ENCODE peak calls at places on chromosomes 7 and 10, in ten cellular contexts. V is CD4-positive, alpha-beta T cell; H is tibial nerve; U is A673; B is cardiac muscle cell; F is adrenal gland; J is stomach; D is WTC11; C is fibroblast of lung; L is cardiac fibroblast. Y is an unnamed sample.

GRCh38 chr10:4541292-4541691 is 284.7 kb upstream of the AKR1E2 start:
- DNase-seq in H (no peak), F (no peak), D (no peak), J (peak; percentile 44), C (peak; percentile 88), B (peak; percentile 90), V (no peak), U (no peak), L (peak; percentile 97), Y (no peak)

GRCh38 chr7:99737726-99738125 is 2.7 kb upstream of the CYP3A7 start:
- DNase-seq in U (peak; percentile 65), C (no peak), L (no peak), J (no peak), V (no peak), B (no peak), D (no peak), H (no peak), F (no peak), Y (no peak)

GRCh38 chr10:63744060-63744941 is 223.1 kb downstream of the REEP3 start:
- DNase-seq in V (no peak), F (no peak), J (no peak), L (peak; percentile 36), C (peak; percentile 61), H (no peak), B (peak; percentile 63), D (no peak), U (no peak), Y (no peak)

GRCh38 chr10:110862961-110863360 is 8.8 kb upstream of the PDCD4 start:
- DNase-seq in J (no peak), H (no peak), F (no peak), U (no peak), C (no peak), D (no peak), B (no peak), L (no peak), V (no peak), Y (no peak)

GRCh38 chr7:101678713-101679112 is 49.6 kb upstream of the MYL10 start:
- DNase-seq in J (no peak), H (no peak), B (peak; percentile 37), L (peak; percentile 74), C (peak; percentile 21), D (no peak), U (no peak), F (no peak), V (no peak), Y (no peak)

GRCh38 chr10:46318808-46319207 is 32.0 kb downstream of the ANTXRL start:
- DNase-seq in J (no peak), V (no peak), B (peak; percentile 41), H (no peak), D (no peak), F (no peak), C (no peak), U (no peak), L (no peak), Y (no peak)

GRCh38 chr10:97071491-97071890 is 114.3 kb downstream of the SLIT1 start:
- DNase-seq in V (no peak), H (no peak), D (no peak), F (no peak), C (no peak), B (no peak), J (no peak), U (no peak), L (no peak), Y (no peak)

GRCh38 chr7:151796091-151796870 is 80.6 kb downstream of the PRKAG2 start:
- DNase-seq in L (peak; percentile 49), C (peak; percentile 26), V (no peak), J (peak; percentile 58), U (no peak), F (no peak), H (no peak), D (no peak), B (no peak), Y (no peak)

GRCh38 chr10:119197921-119198320 is 9.4 kb upstream of the GRK5 start:
- DNase-seq in V (no peak), U (no peak), B (peak; percentile 40), H (no peak), D (no peak), J (no peak), F (no peak), C (peak; percentile 67), L (peak; percentile 71), Y (no peak)

GRCh38 chr10:119201233-119201632 is 6.1 kb upstream of the GRK5 start:
- DNase-seq in H (no peak), F (no peak), B (no peak), L (no peak), C (no peak), V (no peak), U (no peak), J (no peak), D (no peak), Y (no peak)

GRCh38 chr10:119203006-119203405 is 4.4 kb upstream of the GRK5 start:
- DNase-seq in F (no peak), H (no peak), D (no peak), U (no peak), J (no peak), V (no peak), C (peak; percentile 39), L (peak; percentile 54), B (peak; percentile 27), Y (no peak)

GRCh38 chr10:119199231-119199992 is 8.0 kb upstream of the GRK5 start:
- DNase-seq in B (peak; percentile 92), J (peak; percentile 64), H (peak; percentile 68), V (peak; percentile 21), F (peak; percentile 66), L (peak; percentile 90), D (peak; percentile 62), U (peak; percentile 86), C (peak; percentile 92), Y (peak; percentile 49)

DNA sequence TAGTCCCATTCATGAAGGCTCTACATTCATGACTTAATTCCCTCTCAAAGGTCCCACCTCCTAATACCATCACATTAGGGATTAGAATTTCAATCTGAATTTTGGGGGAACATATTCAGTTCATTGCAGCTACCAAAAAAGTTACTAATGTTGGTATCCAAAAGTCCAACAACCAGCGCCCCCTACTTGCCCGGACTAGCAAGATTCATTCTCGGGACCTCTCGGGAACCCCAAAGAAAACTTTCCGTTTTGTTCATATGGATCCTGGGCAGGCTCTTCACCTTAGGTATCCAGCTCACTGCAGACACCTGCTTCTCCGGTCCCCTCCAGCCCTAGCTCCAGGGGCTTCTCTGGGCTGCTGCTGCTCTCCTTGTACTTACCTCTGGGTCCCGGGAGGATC is 8.9 kb upstream of the GRK5 start:
- DNase-seq in H (no peak), J (no peak), U (no peak), C (no peak), B (peak; percentile 40), L (peak; percentile 36), V (no peak), F (no peak), D (peak; percentile 51), Y (peak; percentile 49)
- TF ChIP-seq CTCF in H (peak; percentile 19), J (no peak), U (peak; percentile 59), C (peak; percentile 53), B (peak; percentile 65), L (peak; percentile 48), V (peak; percentile 42), F (peak; percentile 35), D (peak; percentile 47), Y (peak; percentile 50)

GRCh38 chr7:72098812-72099211 is 313.3 kb downstream of the CALN1 start:
- DNase-seq in J (no peak), C (no peak), F (no peak), V (no peak), H (no peak), L (no peak), B (no peak), U (no peak), D (no peak), Y (no peak)

GRCh38 chr7:72099784-72100183 is 312.4 kb downstream of the CALN1 start:
- DNase-seq in D (no peak), C (no peak), J (no peak), L (peak; percentile 0), V (no peak), B (no peak), U (no peak), H (no peak), F (no peak), Y (no peak)

GRCh38 chr7:72106405-72106804 is 305.7 kb downstream of the CALN1 start:
- DNase-seq in U (no peak), H (no peak), L (no peak), J (no peak), V (no peak), F (no peak), D (no peak), B (no peak), C (no peak), Y (no peak)

DNA sequence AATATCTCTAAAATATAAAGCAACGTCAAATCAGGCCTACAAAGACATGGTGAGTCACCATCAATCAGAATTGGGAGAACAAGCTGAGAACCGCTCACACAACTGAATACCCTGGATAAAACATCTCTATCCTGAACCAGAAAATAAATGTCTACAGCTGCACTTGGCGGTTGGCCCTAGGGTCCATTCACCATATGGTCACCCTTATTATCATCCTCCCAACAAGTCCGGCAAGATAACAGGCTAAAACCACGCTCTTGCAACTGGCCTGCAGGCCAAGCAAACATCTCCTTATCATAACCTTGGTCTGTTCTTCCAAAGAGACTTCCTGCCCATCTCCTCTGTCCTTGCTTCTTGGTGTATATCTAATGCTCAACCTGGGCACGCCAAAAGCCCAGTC is 310.7 kb downstream of the CALN1 start:
- DNase-seq in U (no peak), B (no peak), V (no peak), C (no peak), H (no peak), F (no peak), J (no peak), D (no peak), L (no peak), Y (no peak)
- TF ChIP-seq CTCF in U (no peak), B (no peak), V (no peak), C (no peak), H (no peak), F (no peak), J (no peak), D (no peak), L (no peak), Y (no peak)

GRCh38 chr10:71763352-71764127 is 9.8 kb downstream of the VSIR start:
- DNase-seq in J (no peak), H (no peak), L (no peak), F (no peak), D (no peak), V (no peak), B (no peak), U (no peak), C (peak; percentile 38), Y (no peak)

GRCh38 chr10:71765907-71766716 is 7.2 kb downstream of the VSIR start:
- DNase-seq in L (no peak), F (no peak), V (no peak), J (no peak), H (no peak), D (no peak), C (no peak), U (no peak), B (no peak), Y (no peak)

GRCh38 chr10:71767420-71768035 is 5.8 kb downstream of the VSIR start:
- DNase-seq in C (peak; percentile 27), H (peak; percentile 27), L (peak; percentile 72), D (no peak), F (peak; percentile 45), V (no peak), B (peak; percentile 74), U (no peak), J (no peak), Y (no peak)

GRCh38 chr10:71766717-71767419 is 6.5 kb downstream of the VSIR start:
- DNase-seq in H (peak; percentile 71), D (no peak), C (peak; percentile 92), V (no peak), U (no peak), B (peak; percentile 96), L (peak; percentile 98), F (no peak), J (peak; percentile 81), Y (peak; percentile 57)

DNA sequence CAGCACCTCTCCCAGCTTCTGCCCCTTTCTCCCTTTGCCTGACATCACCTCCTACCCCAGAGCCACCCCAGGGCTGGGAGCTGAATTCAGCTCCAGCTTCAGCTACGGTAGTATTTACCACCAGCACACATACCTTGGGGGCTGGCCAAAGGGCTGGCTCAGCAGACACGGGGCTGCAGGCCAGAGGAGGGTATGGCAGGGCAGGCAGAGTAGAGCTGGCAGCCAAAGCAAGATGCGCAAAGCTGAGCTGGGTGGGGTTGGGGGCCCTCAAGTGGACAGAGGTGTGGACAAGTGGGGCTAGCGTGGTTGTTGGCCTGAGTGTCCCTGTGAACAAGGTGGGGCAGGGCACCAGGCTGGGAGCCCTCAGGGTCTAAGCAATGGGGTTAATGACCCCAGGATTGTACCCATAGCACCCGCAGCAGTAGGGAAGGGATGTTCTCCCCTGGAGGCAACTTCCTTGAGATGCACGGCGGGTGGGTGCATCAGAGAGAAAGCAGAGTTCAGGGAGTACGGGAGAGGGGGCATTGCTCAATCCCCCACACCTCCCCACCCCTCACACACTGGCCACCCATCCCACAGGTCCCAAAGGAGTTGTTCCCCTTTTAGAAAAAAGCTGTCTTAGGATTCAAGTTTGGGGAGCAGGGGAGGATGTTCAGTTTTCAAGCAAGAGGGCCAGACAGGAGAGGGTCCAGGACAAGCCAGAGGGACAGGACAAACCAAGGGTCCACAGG is 8.0 kb downstream of the VSIR start:
- DNase-seq in U (no peak), B (peak; percentile 60), L (no peak), J (no peak), V (no peak), H (no peak), D (no peak), C (peak; percentile 21), F (no peak), Y (no peak)
- TF ChIP-seq CTCF in U (no peak), B (no peak), L (no peak), J (no peak), V (no peak), H (no peak), D (no peak), C (no peak), F (no peak), Y (no peak)

GRCh38 chr7:28536259-28536658 is 123.9 kb downstream of the CREB5 start:
- DNase-seq in J (no peak), B (peak; percentile 51), U (peak; percentile 8), V (no peak), H (no peak), D (peak; percentile 59), L (peak; percentile 34), C (peak; percentile 27), F (no peak), Y (no peak)
- TF ChIP-seq CTCF in J (no peak), B (peak; percentile 55), U (peak; percentile 11), V (no peak), H (peak; percentile 25), D (no peak), L (peak; percentile 45), C (peak; percentile 53), F (peak; percentile 25), Y (no peak)

Y was measured in GM13976.